ENCODE peak calls at places on chromosomes 7 and 10, in seven cellular contexts. V is body of pancreas, C is esophagus squamous epithelium, T is breast epithelium, Z is IMR-90, P is tibial nerve, U is ovary. R is an unnamed sample.

GRCh38 chr7:34162676-34163075 is 257.3 kb downstream of the BMPER start:
- DNase-seq in V (no peak), C (no peak), T (no peak), Z (no peak), P (no peak), U (no peak), R (no peak)

GRCh38 chr7:44935016-44935415 is 43.8 kb downstream of the MYO1G start:
- DNase-seq in V (no peak), C (no peak), T (no peak), Z (no peak), P (no peak), U (no peak), R (no peak)

GRCh38 chr7:155090647-155091046 is 20.5 kb downstream of the HTR5A start:
- DNase-seq in V (no peak), C (no peak), T (no peak), Z (no peak), P (no peak), U (no peak), R (no peak)

GRCh38 chr7:5766321-5766761 is 15.1 kb downstream of the RNF216 start:
- DNase-seq in V (no peak), C (no peak), T (no peak), Z (peak; percentile 81), P (no peak), U (no peak), R (no peak)

GRCh38 chr7:2008101-2008935 is 224.4 kb downstream of the MAD1L1 start:
- DNase-seq in V (no peak), C (no peak), T (no peak), Z (no peak), P (no peak), U (peak; percentile 12), R (no peak)

GRCh38 chr7:16356241-16356958 is 64.9 kb downstream of the CRPPA start:
- DNase-seq in V (no peak), C (no peak), T (no peak), Z (peak; percentile 19), P (no peak), U (no peak), R (no peak)

GRCh38 chr10:131094406-131095108 is 217.0 kb downstream of the TCERG1L start:
- DNase-seq in V (no peak), C (no peak), T (peak; percentile 76), Z (no peak), P (peak; percentile 27), U (peak; percentile 85), R (no peak)

GRCh38 chr10:21304198-21304597 is 221.3 kb downstream of the SKIDA1 start:
- DNase-seq in V (no peak), C (no peak), T (no peak), Z (peak; percentile 39), P (no peak), U (no peak), R (no peak)

GRCh38 chr7:92092210-92092609 is 42.1 kb downstream of the CYP51A1 start:
- DNase-seq in V (no peak), C (no peak), T (no peak), Z (peak; percentile 3), P (no peak), U (no peak), R (no peak)

GRCh38 chr10:65358565-65358964 is 1567.3 kb upstream of the LRRTM3 start:
- DNase-seq in V (peak; percentile 15), C (no peak), T (no peak), Z (no peak), P (no peak), U (peak; percentile 12), R (no peak)

GRCh38 chr7:77866791-77867190 is 68.2 kb downstream of the PHTF2 start:
- DNase-seq in V (no peak), C (no peak), T (no peak), Z (peak; percentile 87), P (no peak), U (no peak), R (no peak)

GRCh38 chr7:70698219-70698832 is 433.6 kb upstream of the GALNT17 start:
- DNase-seq in V (peak; percentile 38), C (no peak), T (no peak), Z (peak; percentile 73), P (no peak), U (no peak), R (no peak)

GRCh38 chr10:4501306-4501705 is 324.7 kb upstream of the AKR1E2 start:
- DNase-seq in V (no peak), C (no peak), T (no peak), Z (peak; percentile 32), P (no peak), U (no peak), R (no peak)

GRCh38 chr10:74231375-74231774 is 80.4 kb downstream of the ADK start:
- DNase-seq in V (no peak), C (no peak), T (no peak), Z (peak; percentile 43), P (no peak), U (no peak), R (no peak)

GRCh38 chr7:18565337-18565736 is 69.8 kb downstream of the HDAC9 start:
- DNase-seq in V (no peak), C (no peak), T (no peak), Z (no peak), P (no peak), U (no peak), R (no peak)

GRCh38 chr10:48901152-48901705 is 38.4 kb downstream of the LRRC18 start:
- DNase-seq in V (no peak), C (no peak), T (no peak), Z (no peak), P (no peak), U (no peak), R (no peak)

GRCh38 chr7:2811476-2812118 is 32.5 kb downstream of the GNA12 start:
- DNase-seq in V (no peak), C (no peak), T (no peak), Z (no peak), P (no peak), U (peak; percentile 65), R (peak; percentile 64)

GRCh38 chr7:151226560-151226874 is 488 bp downstream of the ABCF2 start:
- DNase-seq in V (no peak), C (no peak), T (no peak), Z (no peak), P (no peak), U (no peak), R (no peak)

GRCh38 chr10:124212702-124213101 is 119.3 kb upstream of the CHST15 start:
- DNase-seq in V (no peak), C (no peak), T (no peak), Z (no peak), P (no peak), U (no peak), R (no peak)

GRCh38 chr7:55325371-55325792 is 39.8 kb upstream of the LANCL2 start:
- DNase-seq in V (peak; percentile 50), C (no peak), T (no peak), Z (peak; percentile 95), P (no peak), U (peak; percentile 51), R (peak; percentile 63)

GRCh38 chr10:92387289-92387940 is 96.4 kb downstream of the MARCHF5 start:
- DNase-seq in V (peak; percentile 34), C (no peak), T (no peak), Z (peak; percentile 75), P (no peak), U (no peak), R (no peak)

GRCh38 chr7:155610633-155611193 is 33.7 kb upstream of the RBM33 start:
- DNase-seq in V (no peak), C (no peak), T (no peak), Z (no peak), P (no peak), U (no peak), R (no peak)

GRCh38 chr10:63629363-63630084 is 108.3 kb downstream of the REEP3 start:
- DNase-seq in V (peak; percentile 95), C (peak; percentile 44), T (peak; percentile 95), Z (peak; percentile 99), P (peak; percentile 94), U (peak; percentile 93), R (peak; percentile 92)
- TF ChIP-seq POLR2A in V (no peak), C (no peak), T (no peak), Z (peak; percentile 89), P (no peak), U (no peak), R (no peak)

GRCh38 chr7:118870187-118870586 is 645.7 kb downstream of the ANKRD7 start:
- DNase-seq in V (no peak), C (no peak), T (no peak), Z (no peak), P (no peak), U (no peak), R (no peak)
- TF ChIP-seq CTCF in V (no peak), C (peak; percentile 27), T (no peak), Z (no peak), P (no peak), U (no peak), R (no peak)

GRCh38 chr10:104300002-104300735 is 31.2 kb downstream of the GSTO2 start:
- DNase-seq in V (no peak), C (no peak), T (peak; percentile 74), Z (peak; percentile 100), P (no peak), U (peak; percentile 78), R (no peak)
- H3K4me3 ChIP-seq in V (no peak overlapping the region), C (no peak overlapping the region), T (no peak overlapping the region), Z (no peak overlapping the region), P (no peak overlapping the region), U (no peak overlapping the region), R (peak overlapping the region; percentile 3)

GRCh38 chr10:52583341-52583740 is 189.2 kb downstream of the MBL2 start:
- DNase-seq in V (no peak), C (no peak), T (no peak), Z (no peak), P (no peak), U (no peak), R (no peak)
- TF ChIP-seq POLR2A in V (no peak), C (no peak), T (no peak), Z (no peak), P (no peak), U (no peak), R (no peak)

DNA sequence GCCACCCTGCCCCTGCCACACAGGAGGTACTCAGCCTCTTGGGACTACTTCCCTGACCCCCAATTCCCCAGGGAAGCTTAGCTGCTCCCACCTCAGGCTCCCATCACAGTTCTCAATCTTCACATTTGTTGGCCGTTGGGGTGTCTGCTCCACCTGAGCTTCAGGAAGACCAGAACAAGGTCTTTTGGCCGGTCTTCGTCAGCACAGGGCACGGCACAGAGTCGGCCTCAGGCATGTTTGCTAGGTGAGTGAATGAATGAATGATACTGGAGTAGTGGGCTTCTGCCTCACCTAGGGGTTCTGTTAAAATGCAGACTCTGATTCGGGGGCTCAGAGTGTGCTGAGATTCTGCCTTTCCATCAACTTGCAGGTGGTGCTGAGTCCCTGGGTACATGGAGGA is 20.3 kb downstream of the GPRIN2 start:
- DNase-seq in V (no peak), C (no peak), T (no peak), Z (no peak), P (no peak), U (no peak), R (no peak)
- TF ChIP-seq CTCF in V (no peak), C (no peak), T (no peak), Z (no peak), P (no peak), U (no peak), R (no peak)